ENCODE peak calls at places on chromosomes 4 and X, in nine cellular contexts. F is uterus, P is Peyer's patch, J is adrenal gland, K is fibroblast of lung, H is thyroid gland, D is DND-41, I is A549, T is Panc1. E is an unnamed sample.

GRCh38 chr4:99679204-99679603 is 21.6 kb upstream of the C4orf54 start:
- DNase-seq in K (no peak), J (peak), H (peak), T (no peak), F (no peak), I (no peak), D (no peak), P (no peak), E (peak)

GRCh38 chr4:26300314-26301307 is 20.2 kb upstream of the RBPJ start:
- DNase-seq in F (no peak), H (no peak), I (no peak), K (peak), D (no peak), T (no peak), P (no peak), J (no peak), E (no peak)

GRCh38 chr4:126364290-126364978 is 1049.7 kb downstream of the FAT4 start:
- DNase-seq in T (no peak), I (no peak), P (no peak), D (no peak), J (no peak), H (no peak), F (no peak), K (no peak), E (no peak)

GRCh38 chr4:105374071-105374470 is 99.8 kb downstream of the PPA2 start:
- DNase-seq in F (no peak), K (no peak), T (no peak), J (no peak), D (no peak), I (no peak), H (no peak), P (no peak), E (no peak)

GRCh38 chr4:41541697-41542096 is 3.7 kb downstream of the LIMCH1 start:
- DNase-seq in H (no peak), F (no peak), K (peak), D (no peak), T (no peak), I (no peak), J (no peak), P (no peak), E (no peak)

GRCh38 chrX:20089845-20090244 is 26.9 kb downstream of the MAP7D2 start:
- DNase-seq in D (no peak), T (no peak), H (no peak), P (no peak), K (no peak), J (no peak), F (no peak), I (no peak), E (no peak)

GRCh38 chrX:134004038-134004437 is 18.6 kb upstream of the GPC3 start:
- DNase-seq in T (no peak), D (no peak), F (peak), P (no peak), I (no peak), J (no peak), H (no peak), K (peak), E (no peak)

GRCh38 chrX:72305286-72306084 is at the start of gene CITED1:
- DNase-seq in F (no peak), P (no peak), H (peak), T (no peak), D (no peak), J (no peak), K (peak), I (peak), E (peak)

GRCh38 chrX:3262906-3263305 is 83.5 kb downstream of the MXRA5 start:
- DNase-seq in P (no peak), T (no peak), F (no peak), K (peak), H (no peak), I (peak), J (peak), D (no peak), E (no peak)

GRCh38 chr4:141643557-141643956 is 7.2 kb downstream of the IL15 start:
- DNase-seq in F (no peak), K (peak), I (peak), T (no peak), D (no peak), J (peak), P (no peak), H (no peak), E (no peak)

GRCh38 chr4:169253087-169253675 is 17.6 kb downstream of the SH3RF1 start:
- DNase-seq in P (no peak), J (no peak), D (no peak), T (no peak), H (no peak), I (no peak), K (peak), F (no peak), E (no peak)

GRCh38 chr4:169251291-169252235 is 19.2 kb downstream of the SH3RF1 start:
- DNase-seq in F (no peak), P (no peak), H (no peak), T (no peak), D (no peak), J (no peak), I (peak), K (peak), E (no peak)

GRCh38 chr4:169250796-169251195 is 20.0 kb downstream of the SH3RF1 start:
- DNase-seq in T (no peak), J (no peak), D (no peak), H (no peak), K (no peak), F (no peak), P (no peak), I (no peak), E (no peak)

GRCh38 chr4:169253904-169254303 is 16.9 kb downstream of the SH3RF1 start:
- DNase-seq in T (no peak), I (no peak), D (no peak), P (no peak), K (peak), F (no peak), J (no peak), H (no peak), E (no peak)

GRCh38 chr4:169252339-169253086 is 18.2 kb downstream of the SH3RF1 start:
- DNase-seq in H (no peak), J (no peak), D (no peak), F (no peak), T (no peak), K (peak), P (no peak), I (no peak), E (no peak)
- H3K27ac ChIP-seq in H (peak), J (no peak), D (no peak), F (no peak), T (peak), K (no peak), P (peak), I (peak), E (peak)

GRCh38 chrX:623268-623598 is 7.4 kb upstream of the SHOX start:
- DNase-seq in I (no peak), H (no peak), P (no peak), T (no peak), D (no peak), J (no peak), K (no peak), F (no peak), E (no peak)

GRCh38 chrX:623599-624323 is 6.8 kb upstream of the SHOX start:
- DNase-seq in I (no peak), H (no peak), J (no peak), F (no peak), K (no peak), D (no peak), T (no peak), P (no peak), E (no peak)

GRCh38 chrX:619812-620493 is 10.6 kb upstream of the SHOX start:
- DNase-seq in K (no peak), F (no peak), D (no peak), T (no peak), J (no peak), I (no peak), P (no peak), H (no peak), E (no peak)

GRCh38 chrX:619451-619811 is 11.2 kb upstream of the SHOX start:
- DNase-seq in I (no peak), J (no peak), H (no peak), F (no peak), K (no peak), P (no peak), T (no peak), D (no peak), E (no peak)

GRCh38 chrX:622104-622503 is 8.5 kb upstream of the SHOX start:
- DNase-seq in D (no peak), K (no peak), F (no peak), H (no peak), I (no peak), J (no peak), P (no peak), T (no peak), E (no peak)
- TF ChIP-seq CTCF in D (no peak), K (no peak), F (no peak), H (no peak), I (no peak), J (no peak), P (no peak), T (no peak), E (no peak)

GRCh38 chr4:185538806-185539205 is 3.5 kb upstream of the PDLIM3 start:
- DNase-seq in H (no peak), I (no peak), K (no peak), T (no peak), F (no peak), P (no peak), J (no peak), D (no peak), E (no peak)

GRCh38 chr4:185534850-185535761 is at the start of gene PDLIM3:
- DNase-seq in K (peak), D (no peak), T (no peak), J (peak), P (no peak), I (peak), H (peak), F (peak), E (peak)

GRCh38 chr4:185534534-185534849 is 815 bp downstream of the PDLIM3 start:
- DNase-seq in P (no peak), F (no peak), D (no peak), J (no peak), H (no peak), K (no peak), T (no peak), I (no peak), E (no peak)

GRCh38 chr4:185532795-185533324 is 2.4 kb downstream of the PDLIM3 start:
- DNase-seq in T (no peak), K (no peak), D (no peak), F (no peak), H (no peak), I (no peak), P (no peak), J (no peak), E (no peak)

GRCh38 chr4:185535818-185536729 is 767 bp upstream of the PDLIM3 start:
- DNase-seq in H (peak), F (peak), T (no peak), I (no peak), K (peak), D (no peak), P (no peak), J (no peak), E (peak)
- H3K4me3 ChIP-seq in H (peak), F (peak), T (peak), I (peak), K (peak), D (no peak), P (peak), J (peak), E (peak)

DNA sequence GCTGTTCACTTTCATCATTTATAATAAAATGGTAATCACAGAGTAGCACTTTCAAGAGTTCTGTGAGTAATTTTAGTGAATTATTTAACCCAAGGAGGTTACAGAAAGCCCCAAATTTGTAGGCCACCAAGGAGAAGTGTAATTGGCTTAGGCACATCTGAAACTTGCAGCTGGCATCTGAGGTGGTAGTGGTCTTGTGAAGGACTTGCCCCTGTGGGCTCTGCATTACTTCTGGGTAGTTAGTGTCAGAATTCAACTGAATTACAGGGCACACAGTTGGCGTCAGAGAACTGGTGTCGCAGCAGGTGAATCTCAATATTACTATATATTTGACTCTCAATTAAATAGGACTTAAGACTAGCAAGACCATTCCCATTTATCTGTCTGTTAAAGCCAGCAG is 36.9 kb downstream of the GPR174 start:
- DNase-seq in J (no peak), K (no peak), H (no peak), D (no peak), I (no peak), T (no peak), P (no peak), F (no peak), E (no peak)
- H3K27ac ChIP-seq in J (no peak), K (no peak), H (no peak), D (no peak), I (no peak), T (no peak), P (no peak), F (no peak), E (no peak)

GRCh38 chrX:118764122-118764521 is 36.7 kb downstream of the IL13RA1 start:
- DNase-seq in H (no peak), I (no peak), D (no peak), K (no peak), F (no peak), P (no peak), T (no peak), J (no peak), E (no peak)

GRCh38 chrX:118758511-118758910 is 31.1 kb downstream of the IL13RA1 start:
- DNase-seq in K (no peak), T (no peak), H (no peak), F (no peak), I (no peak), D (no peak), J (no peak), P (no peak), E (no peak)

GRCh38 chrX:118763489-118763888 is 36.1 kb downstream of the IL13RA1 start:
- DNase-seq in T (no peak), F (no peak), J (no peak), D (no peak), P (no peak), I (no peak), K (no peak), H (no peak), E (no peak)

GRCh38 chrX:118760025-118760424 is 32.6 kb downstream of the IL13RA1 start:
- DNase-seq in P (no peak), F (no peak), H (no peak), K (no peak), I (no peak), J (no peak), T (no peak), D (no peak), E (no peak)

GRCh38 chrX:118761950-118762725 is 34.7 kb downstream of the IL13RA1 start:
- DNase-seq in J (no peak), I (no peak), H (no peak), T (no peak), D (no peak), P (no peak), F (no peak), K (no peak), E (no peak)
- TF ChIP-seq CTCF in J (no peak), I (no peak), H (no peak), T (peak), D (peak), P (no peak), F (peak), K (no peak), E (no peak)

DNA sequence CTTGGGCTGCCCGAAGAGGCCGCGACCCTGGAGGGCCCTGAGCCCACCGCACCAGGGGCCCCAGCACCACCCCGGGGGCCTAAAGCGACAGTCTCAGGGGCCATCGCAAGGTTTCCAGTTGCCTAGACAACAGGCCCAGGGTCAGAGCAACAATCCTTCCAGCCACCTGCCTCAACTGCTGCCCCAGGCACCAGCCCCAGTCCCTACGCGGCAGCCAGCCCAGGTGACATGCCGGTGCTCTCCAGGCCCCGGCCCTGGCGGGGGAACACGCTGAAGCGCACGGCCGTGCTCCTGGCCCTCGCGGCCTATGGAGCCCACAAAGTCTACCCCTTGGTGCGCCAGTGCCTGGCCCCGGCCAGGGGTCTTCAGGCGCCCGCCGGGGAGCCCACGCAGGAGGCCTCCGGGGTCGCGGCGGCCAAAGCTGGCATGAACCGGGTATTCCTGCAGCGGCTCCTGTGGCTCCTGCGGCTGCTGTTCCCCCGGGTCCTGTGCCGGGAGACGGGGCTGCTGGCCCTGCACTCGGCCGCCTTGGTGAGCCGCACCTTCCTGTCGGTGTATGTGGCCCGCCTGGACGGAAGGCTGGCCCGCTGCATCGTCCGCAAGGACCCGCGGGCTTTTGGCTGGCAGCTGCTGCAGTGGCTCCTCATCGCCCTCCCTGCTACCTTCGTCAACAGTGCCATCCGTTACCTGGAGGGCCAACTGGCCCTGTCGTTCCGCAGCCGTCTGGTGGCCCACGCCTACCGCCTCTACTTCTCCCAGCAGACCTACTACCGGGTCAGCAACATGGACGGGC is 579 bp downstream of the ABCD1 start:
- DNase-seq in J (no peak), T (no peak), K (no peak), H (no peak), I (no peak), D (no peak), F (no peak), P (no peak), E (no peak)
- H3K4me3 ChIP-seq in J (peak), T (peak), K (no peak), H (peak), I (peak), D (peak), F (peak), P (peak), E (peak)

GRCh38 chr4:6963139-6963611 is 53.5 kb downstream of the TBC1D14 start:
- DNase-seq in K (peak), P (peak), F (no peak), H (no peak), J (peak), T (no peak), I (no peak), D (no peak), E (no peak)
- H3K27ac ChIP-seq in K (no peak), P (no peak), F (no peak), H (no peak), J (peak), T (no peak), I (no peak), D (no peak), E (no peak)

GRCh38 chr4:1851160-1851559 is 4.8 kb downstream of the LETM1 start:
- DNase-seq in I (no peak), P (no peak), J (peak), T (no peak), F (no peak), K (no peak), D (no peak), H (peak), E (no peak)
- TF ChIP-seq CTCF in I (no peak), P (no peak), J (peak), T (no peak), F (no peak), K (no peak), D (no peak), H (no peak), E (no peak)